ENCODE peak calls at places on chromosomes 5 and 9, in six cellular contexts. A is neuronal stem cell, C is IMR-90, F is endodermal cell, U is astrocyte, T is H1. Y is an unnamed sample. For H3K4me1 and H3K27me3, the result is how much of the 10 kb centered on the place peaks cover.

GRCh38 chr5:9445989-9446388 is 99.9 kb downstream of the SEMA5A start:
- DNase-seq in F (no peak), T (no peak), U (no peak), A (no peak), C (peak), Y (no peak)

GRCh38 chr5:109987355-109987754 is 297.6 kb downstream of the MAN2A1 start:
- DNase-seq in C (no peak), T (no peak), A (no peak), U (peak), F (no peak), Y (no peak)

GRCh38 chr5:156218364-156219158 is 108.4 kb upstream of the SGCD start:
- DNase-seq in C (no peak), A (no peak), T (no peak), U (no peak), F (no peak), Y (no peak)

GRCh38 chr9:129473523-129474244 is 147.2 kb downstream of the C9orf50 start:
- DNase-seq in T (no peak), U (peak), F (no peak), A (no peak), C (peak), Y (no peak)

GRCh38 chr9:115944166-115944948 is 209.2 kb upstream of the PAPPA start:
- DNase-seq in U (peak), T (no peak), C (peak), F (no peak), A (no peak), Y (peak)

GRCh38 chr5:113375492-113376060 is 59.2 kb downstream of the TSSK1B start:
- DNase-seq in U (no peak), C (no peak), A (no peak), T (no peak), F (no peak), Y (no peak)

GRCh38 chr5:176915906-176916305 is 16.8 kb upstream of the HK3 start:
- DNase-seq in A (no peak), F (no peak), U (peak), T (no peak), C (no peak), Y (no peak)

GRCh38 chr9:117411547-117411946 is 3.3 kb downstream of the ASTN2 start:
- DNase-seq in C (peak), U (no peak), T (peak), A (peak), F (peak), Y (no peak)

GRCh38 chr9:21579209-21579608 is 97.1 kb upstream of the IFNE start:
- DNase-seq in T (no peak), F (no peak), A (no peak), C (peak), U (peak), Y (no peak)

GRCh38 chr9:126169736-126170135 is 156.9 kb upstream of the MVB12B start:
- DNase-seq in A (no peak), T (peak), C (no peak), U (no peak), F (no peak), Y (no peak)

GRCh38 chr9:82035332-82035731 is 46.8 kb downstream of the SPATA31D1 start:
- DNase-seq in U (peak), C (peak), F (no peak), A (no peak), T (no peak), Y (no peak)

GRCh38 chr9:85172001-85172978 is 502.8 kb downstream of the NTRK2 start:
- DNase-seq in A (no peak), C (no peak), U (peak), T (no peak), F (no peak), Y (no peak)

GRCh38 chr9:34983209-34983608 is 6.3 kb upstream of the DNAJB5 start:
- DNase-seq in F (no peak), U (no peak), C (no peak), T (no peak), A (no peak), Y (no peak)

GRCh38 chr9:85349046-85349445 is 392.7 kb downstream of the AGTPBP1 start:
- DNase-seq in C (no peak), F (no peak), U (no peak), T (no peak), A (no peak), Y (no peak)

GRCh38 chr5:170479484-170479883 is 24.3 kb upstream of the KCNIP1 start:
- DNase-seq in T (peak), A (no peak), U (no peak), F (peak), C (peak), Y (no peak)

GRCh38 chr5:58208674-58209073 is 251.2 kb downstream of the PLK2 start:
- DNase-seq in T (no peak), U (no peak), F (no peak), C (no peak), A (no peak), Y (no peak)

GRCh38 chr5:133746834-133747233 is 134.5 kb upstream of the FSTL4 start:
- DNase-seq in F (peak), U (no peak), T (peak), A (no peak), C (no peak), Y (no peak)

GRCh38 chr9:31119882-31120481 is 1264.5 kb upstream of the ACO1 start:
- DNase-seq in T (no peak), U (peak), A (no peak), F (peak), C (no peak), Y (no peak)

GRCh38 chr9:126495411-126496180 is 118.1 kb upstream of the LMX1B start:
- DNase-seq in A (no peak), F (no peak), T (no peak), U (no peak), C (no peak), Y (no peak)

GRCh38 chr9:106864533-106865143 is 1.7 kb downstream of the ZNF462 start:
- DNase-seq in A (no peak), F (peak), U (peak), T (no peak), C (peak), Y (no peak)

GRCh38 chr9:117825609-117826347 is 121.6 kb downstream of the TLR4 start:
- DNase-seq in A (no peak), F (no peak), T (no peak), C (no peak), U (no peak), Y (no peak)

GRCh38 chr5:127878174-127878750 is 175.1 kb downstream of the CCDC192 start:
- DNase-seq in A (peak), T (peak), U (no peak), C (peak), F (peak), Y (peak)

GRCh38 chr5:143842920-143843319 is 31.0 kb downstream of the HMHB1 start:
- DNase-seq in U (no peak), T (no peak), C (peak), F (no peak), A (no peak), Y (no peak)

GRCh38 chr5:95725071-95725820 is 5.9 kb upstream of the RHOBTB3 start:
- DNase-seq in C (no peak), F (no peak), A (no peak), U (peak), T (no peak), Y (no peak)

GRCh38 chr5:77423022-77423750 is 68.9 kb downstream of the WDR41 start:
- DNase-seq in T (no peak), A (no peak), C (no peak), F (no peak), U (peak), Y (no peak)

GRCh38 chr9:17744786-17745185 is 165.9 kb downstream of the SH3GL2 start:
- DNase-seq in U (no peak), T (no peak), A (peak), C (peak), F (peak), Y (no peak)

GRCh38 chr9:127583605-127584053 is 28.4 kb upstream of the STXBP1 start:
- DNase-seq in A (no peak), U (peak), C (peak), F (no peak), T (no peak), Y (no peak)

GRCh38 chr5:95817430-95817829 is 5.1 kb downstream of the GLRX start:
- DNase-seq in A (no peak), C (peak), T (no peak), F (no peak), U (peak), Y (peak)

GRCh38 chr5:77262685-77263084 is 52.2 kb downstream of the PDE8B start:
- DNase-seq in C (no peak), A (no peak), F (no peak), T (no peak), U (no peak), Y (no peak)

GRCh38 chr9:91073049-91073810 is 271.6 kb downstream of the SYK start:
- DNase-seq in T (peak), A (no peak), F (no peak), C (no peak), U (no peak), Y (no peak)

GRCh38 chr5:80707645-80708044 is 52.9 kb upstream of the DHFR start:
- DNase-seq in C (peak), A (no peak), T (no peak), F (no peak), U (peak), Y (no peak)

GRCh38 chr5:107499237-107499636 is 171.5 kb downstream of the EFNA5 start:
- DNase-seq in A (no peak), T (no peak), U (no peak), F (no peak), C (no peak), Y (no peak)

DNA sequence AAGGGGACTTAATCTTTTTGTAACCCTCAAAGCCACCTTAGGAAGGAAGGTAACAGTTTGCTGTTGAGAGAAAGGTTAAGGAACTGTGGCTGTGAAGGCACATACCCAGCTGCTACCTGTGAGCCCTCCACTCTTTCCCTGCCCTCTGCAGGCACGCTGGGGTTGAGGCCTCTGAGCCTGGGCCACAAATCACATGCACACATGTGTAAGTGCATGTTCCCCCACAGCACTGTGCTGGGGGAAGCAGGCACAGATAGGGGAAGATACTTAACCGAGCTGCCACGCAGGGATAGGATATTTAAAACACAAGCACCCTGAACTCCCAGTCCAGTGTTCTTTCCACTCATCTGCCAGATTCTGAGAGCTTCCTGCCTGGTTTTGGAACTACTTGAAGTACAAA is 18.1 kb downstream of the LARP1 start:
- DNase-seq in U (no peak), C (no peak), F (peak), T (no peak), A (no peak), Y (no peak)
- H3K4me1 ChIP-seq in U (under half), C (under half), F (under half), T (under half), A (under half), Y (under half)

GRCh38 chr5:141696431-141696830 is 14.4 kb upstream of the ARAP3 start:
- DNase-seq in U (no peak), T (no peak), A (no peak), F (no peak), C (no peak), Y (no peak)

GRCh38 chr5:141692919-141693848 is 11.2 kb upstream of the ARAP3 start:
- DNase-seq in F (no peak), T (no peak), U (peak), A (no peak), C (peak), Y (no peak)

GRCh38 chr5:141695627-141696180 is 13.7 kb upstream of the ARAP3 start:
- DNase-seq in T (no peak), A (no peak), U (peak), F (no peak), C (no peak), Y (peak)

GRCh38 chr5:141692533-141692888 is 10.5 kb upstream of the ARAP3 start:
- DNase-seq in C (no peak), A (no peak), F (no peak), U (no peak), T (no peak), Y (no peak)

GRCh38 chr5:141694479-141694878 is 12.4 kb upstream of the ARAP3 start:
- DNase-seq in T (no peak), C (no peak), F (no peak), A (no peak), U (no peak), Y (no peak)
- H3K27me3 ChIP-seq in T (under half), C (half or more), F (half or more), A (under half), U (under half), Y (under half)

DNA sequence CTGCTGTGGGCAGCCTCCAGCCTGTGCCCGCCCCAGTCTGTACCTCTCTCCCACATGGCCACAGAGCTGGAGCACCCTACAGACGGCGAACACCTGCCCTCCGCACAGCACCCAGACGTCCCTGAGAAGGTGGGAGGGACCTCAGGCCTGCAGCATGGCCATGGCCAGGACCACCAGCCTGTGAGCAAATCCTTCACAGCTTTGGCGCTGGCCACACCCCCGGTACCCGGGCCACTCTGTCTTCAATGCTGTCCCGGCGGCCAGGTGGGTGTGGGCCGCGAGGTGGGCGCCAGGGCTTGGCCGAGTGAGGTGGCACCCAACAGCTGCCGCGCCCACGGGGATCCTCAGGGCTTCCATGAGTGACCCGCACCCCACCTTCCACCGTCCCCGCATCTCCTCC is 18.7 kb downstream of the NOTCH1 start:
- DNase-seq in T (no peak), F (no peak), C (no peak), U (no peak), A (no peak), Y (no peak)
- H3K9ac ChIP-seq in T (no peak), F (no peak), C (no peak), U (no peak), A (peak), Y (peak)

GRCh38 chr5:530001-530400 is 5.8 kb upstream of the SLC9A3 start:
- DNase-seq in A (no peak), C (no peak), T (no peak), F (no peak), U (no peak), Y (no peak)
- H3K4me1 ChIP-seq in A (under half), C (under half), T (under half), F (under half), U (under half), Y (under half)

GRCh38 chr9:69497816-69498215 is 172.8 kb downstream of the ENTREP1 start:
- DNase-seq in C (no peak), T (no peak), F (no peak), A (no peak), U (no peak), Y (no peak)
- H3K27me3 ChIP-seq in C (under half), T (under half), F (half or more), A (under half), U (under half), Y (under half)

DNA sequence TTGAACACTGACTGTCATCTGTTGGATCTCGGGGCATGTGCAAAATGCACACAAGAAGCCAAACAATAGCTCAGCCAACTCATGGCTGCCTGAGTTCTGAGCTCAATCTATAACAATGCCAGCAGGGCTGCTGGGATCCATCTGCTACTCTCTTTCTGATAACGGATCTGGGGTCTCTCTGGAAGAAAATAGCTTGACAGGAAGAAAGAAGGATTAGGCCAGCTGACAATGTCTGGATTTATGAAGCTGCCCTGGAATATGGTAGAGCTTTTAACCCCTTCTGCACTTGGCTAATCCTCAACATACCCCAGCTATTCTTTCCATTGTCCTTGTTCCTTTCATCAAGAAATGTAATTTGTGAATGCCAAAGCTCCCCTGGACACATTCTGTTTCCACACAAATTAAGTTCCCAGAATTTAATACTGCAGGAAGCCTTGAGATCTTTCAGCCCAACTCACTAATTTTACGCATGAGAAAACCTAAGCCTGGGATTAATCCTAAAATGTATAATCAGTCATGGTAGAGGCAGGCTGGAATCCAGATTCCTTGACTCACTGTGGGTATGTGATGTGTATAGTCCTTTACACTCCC is 62.7 kb upstream of the PCA3 start:
- DNase-seq in U (peak), F (no peak), T (no peak), C (no peak), A (peak), Y (no peak)
- H3K9ac ChIP-seq in U (no peak), F (no peak), T (no peak), C (no peak), A (no peak), Y (no peak)

GRCh38 chr9:136197930-136198604 is 6.9 kb downstream of the LHX3 start:
- DNase-seq in C (no peak), F (no peak), T (no peak), A (no peak), U (no peak), Y (no peak)
- H3K4me1 ChIP-seq in C (under half), F (under half), T (under half), A (under half), U (under half), Y (under half)

GRCh38 chr9:88835038-88835466 is 156.2 kb upstream of the S1PR3 start:
- DNase-seq in C (peak), A (no peak), U (peak), T (no peak), F (no peak), Y (no peak)

GRCh38 chr9:88831783-88832407 is 159.4 kb upstream of the S1PR3 start:
- DNase-seq in U (no peak), A (no peak), T (no peak), C (no peak), F (peak), Y (no peak)

GRCh38 chr9:88833946-88834345 is 157.3 kb upstream of the S1PR3 start:
- DNase-seq in F (no peak), A (no peak), C (no peak), T (no peak), U (no peak), Y (no peak)

GRCh38 chr9:88835772-88836171 is 155.5 kb upstream of the S1PR3 start:
- DNase-seq in C (no peak), A (no peak), T (no peak), F (no peak), U (peak), Y (no peak)

GRCh38 chr9:88837731-88838130 is 153.5 kb upstream of the S1PR3 start:
- DNase-seq in F (no peak), T (no peak), U (peak), A (no peak), C (peak), Y (no peak)
- H3K27me3 ChIP-seq in F (under half), T (under half), U (under half), A (under half), C (under half), Y (under half)

GRCh38 chr9:132854832-132855231 is 23.3 kb downstream of the AK8 start:
- DNase-seq in C (no peak), T (no peak), U (no peak), A (no peak), F (no peak), Y (no peak)
- H3K9ac ChIP-seq in C (no peak), T (no peak), U (no peak), A (no peak), F (no peak), Y (no peak)

DNA sequence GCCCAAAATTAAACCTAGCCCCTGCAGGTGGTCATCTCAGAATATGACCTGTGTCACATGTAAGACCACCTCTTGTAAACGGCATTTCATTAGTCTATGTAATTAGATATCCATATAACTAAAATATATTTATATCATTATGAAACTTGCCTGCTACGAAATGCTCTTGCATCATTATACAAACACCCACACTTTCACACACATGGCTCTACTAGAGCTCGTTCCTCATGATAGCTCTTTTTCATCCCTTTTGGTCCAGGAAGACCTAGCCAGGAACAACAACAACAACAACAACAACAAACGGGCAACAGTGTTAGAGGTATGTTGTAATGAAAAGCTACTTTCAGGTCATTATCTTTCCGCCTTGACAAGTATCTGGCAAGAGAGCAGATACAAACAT is 58.6 kb downstream of the LHFPL2 start:
- DNase-seq in T (no peak), C (no peak), F (no peak), U (no peak), A (no peak), Y (no peak)
- H3K4me1 ChIP-seq in T (under half), C (under half), F (under half), U (half or more), A (under half), Y (under half)